ENCODE peak calls at places on chromosomes 6 and 20, in four cellular contexts. A, U, G and B are unnamed samples.

GRCh38 chr6:137909533-137909932 is 42.5 kb downstream of the TNFAIP3 start:
- DNase-seq in A (no peak), G (no peak), U (no peak), B (no peak)

GRCh38 chr6:119552016-119552415 is 202.5 kb upstream of the MAN1A1 start:
- DNase-seq in A (no peak), G (no peak), U (no peak), B (no peak)

GRCh38 chr6:33297406-33297955 is 1.3 kb downstream of the RGL2 start:
- DNase-seq in A (peak), U (peak), G (peak), B (peak)

GRCh38 chr20:49938173-49939163 is 2.3 kb downstream of the RNF114 start:
- DNase-seq in G (peak), A (peak), U (peak), B (no peak)

GRCh38 chr6:9204171-9204570 is 768.8 kb upstream of the SLC35B3 start:
- DNase-seq in A (no peak), G (no peak), U (no peak), B (no peak)

GRCh38 chr20:38125157-38126056 is 39.7 kb downstream of the TGM2 start:
- DNase-seq in G (peak), A (peak), U (peak), B (no peak)

GRCh38 chr6:39812853-39813533 is 20.8 kb downstream of the DAAM2 start:
- DNase-seq in G (no peak), A (no peak), U (no peak), B (no peak)

GRCh38 chr6:50030777-50031562 is 9.2 kb upstream of the DEFB110 start:
- DNase-seq in U (no peak), A (no peak), G (no peak), B (peak)

GRCh38 chr6:89562114-89562815 is 76.3 kb downstream of the LYRM2 start:
- DNase-seq in U (no peak), A (no peak), G (no peak), B (no peak)

GRCh38 chr20:23048283-23049200 is 930 bp downstream of the THBD start:
- DNase-seq in U (peak), A (peak), G (peak), B (no peak)

GRCh38 chr6:5672581-5673011 is 334.1 kb downstream of the NRN1 start:
- DNase-seq in U (no peak), G (no peak), A (no peak), B (no peak)

GRCh38 chr6:142846883-142847287 is 98.1 kb downstream of the HIVEP2 start:
- DNase-seq in U (no peak), G (no peak), A (no peak), B (no peak)

GRCh38 chr6:53461041-53461656 is 83.8 kb downstream of the GCLC start:
- DNase-seq in U (no peak), A (no peak), G (no peak), B (no peak)

GRCh38 chr6:82057846-82058554 is 189.5 kb downstream of the IBTK start:
- DNase-seq in U (no peak), A (no peak), G (no peak), B (no peak)

GRCh38 chr6:140979642-140980091 is 1153.1 kb upstream of the GJE1 start:
- DNase-seq in A (peak), U (no peak), G (no peak), B (no peak)

GRCh38 chr6:159174263-159174974 is 5.2 kb downstream of the FNDC1 start:
- DNase-seq in U (peak), A (peak), G (peak), B (peak)

GRCh38 chr6:26482338-26482737 is 17.8 kb upstream of the BTN1A1 start:
- DNase-seq in A (no peak), U (no peak), G (no peak), B (no peak)

GRCh38 chr6:32153252-32153834 is 598 bp upstream of the PPT2 start:
- DNase-seq in G (no peak), A (peak), U (peak), B (no peak)

GRCh38 chr6:158207452-158207788 is 39.3 kb downstream of the GTF2H5 start:
- DNase-seq in G (no peak), U (no peak), A (no peak), B (peak)

GRCh38 chr6:113595921-113596376 is 261.2 kb upstream of the MARCKS start:
- DNase-seq in U (no peak), G (no peak), A (no peak), B (no peak)

GRCh38 chr20:22586645-22587310 is 2.4 kb upstream of the FOXA2 start:
- DNase-seq in U (peak), A (no peak), G (peak), B (peak)

GRCh38 chr6:157428418-157429202 is 47.6 kb downstream of the ZDHHC14 start:
- DNase-seq in G (no peak), A (no peak), U (no peak), B (no peak)

GRCh38 chr6:56868687-56869086 is 86.2 kb upstream of the BEND6 start:
- DNase-seq in A (no peak), G (no peak), U (no peak), B (no peak)

GRCh38 chr6:123398072-123398471 is 238.7 kb downstream of the TRDN start:
- DNase-seq in G (no peak), A (no peak), U (no peak), B (no peak)

GRCh38 chr20:57261488-57262243 is 4.8 kb downstream of the BMP7 start:
- DNase-seq in U (no peak), G (no peak), A (no peak), B (no peak)

GRCh38 chr20:51551186-51551585 is 8.7 kb upstream of the NFATC2 start:
- DNase-seq in G (no peak), A (no peak), U (no peak), B (no peak)

GRCh38 chr6:166307082-166307980 is 861 bp downstream of the PRR18 start:
- DNase-seq in G (no peak), A (no peak), U (no peak), B (no peak)

GRCh38 chr6:125910518-125910917 is 46.1 kb upstream of the HINT3 start:
- DNase-seq in U (no peak), G (no peak), A (no peak), B (no peak)

GRCh38 chr6:104566411-104566810 is 293.3 kb downstream of the HACE1 start:
- DNase-seq in A (no peak), G (no peak), U (no peak), B (no peak)

GRCh38 chr20:39042279-39043150 is 80.4 kb downstream of the DHX35 start:
- DNase-seq in U (no peak), G (no peak), A (no peak), B (no peak)

GRCh38 chr6:394641-395289 is 3.2 kb downstream of the IRF4 start:
- DNase-seq in A (no peak), G (no peak), U (no peak), B (no peak)

GRCh38 chr6:156131221-156131903 is 645.8 kb upstream of the ARID1B start:
- DNase-seq in A (no peak), G (peak), U (no peak), B (no peak)

GRCh38 chr6:154370545-154370944 is 13.9 kb upstream of the IPCEF1 start:
- DNase-seq in A (no peak), G (peak), U (no peak), B (no peak)

GRCh38 chr6:170209354-170210025 is 81.4 kb downstream of the DLL1 start:
- DNase-seq in U (peak), G (no peak), A (peak), B (no peak)

GRCh38 chr6:28981391-28981832 is 23.7 kb downstream of the ZNF311 start:
- DNase-seq in G (peak), A (peak), U (peak), B (no peak)

DNA sequence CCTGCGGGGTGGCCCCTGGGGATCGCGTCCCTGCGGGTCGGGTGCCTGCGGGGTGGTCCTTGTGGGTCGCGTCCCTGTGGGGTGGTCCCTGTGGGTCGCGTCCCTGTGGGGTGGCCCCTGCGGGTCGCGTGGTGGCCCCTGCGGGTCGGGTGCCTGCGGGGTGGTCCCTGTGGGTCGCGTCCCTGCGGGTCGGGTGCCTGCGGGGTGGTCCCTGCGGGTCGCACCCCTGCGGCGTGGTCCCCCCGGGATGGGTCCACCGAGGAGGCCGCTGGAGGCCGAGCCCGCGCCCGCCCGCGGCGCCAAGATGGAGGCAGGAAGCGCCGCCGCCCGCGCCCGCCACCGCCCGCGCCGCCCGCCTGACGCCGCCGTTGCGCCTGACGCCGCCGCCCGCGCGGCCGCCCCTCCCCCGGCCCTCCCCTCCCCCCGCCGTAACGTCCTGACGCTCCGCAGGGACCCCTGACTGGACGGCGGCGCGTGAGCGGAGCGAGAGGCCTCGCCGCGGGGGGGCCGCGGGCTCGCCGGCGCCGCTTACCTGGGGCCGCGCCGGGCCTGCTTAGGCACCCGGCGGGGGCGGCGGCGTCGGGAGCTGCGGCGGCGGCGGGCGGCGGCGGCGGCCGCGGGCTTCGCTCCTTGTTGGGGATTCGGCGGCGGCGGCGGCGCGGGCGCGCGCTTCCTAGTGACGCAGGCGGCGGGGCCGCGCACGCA is at the start of gene GMEB2:
- DNase-seq in A (peak), U (peak), G (peak), B (peak)
- TF ChIP-seq POLR2A in A (peak), U (no peak), G (peak), B (peak)

DNA sequence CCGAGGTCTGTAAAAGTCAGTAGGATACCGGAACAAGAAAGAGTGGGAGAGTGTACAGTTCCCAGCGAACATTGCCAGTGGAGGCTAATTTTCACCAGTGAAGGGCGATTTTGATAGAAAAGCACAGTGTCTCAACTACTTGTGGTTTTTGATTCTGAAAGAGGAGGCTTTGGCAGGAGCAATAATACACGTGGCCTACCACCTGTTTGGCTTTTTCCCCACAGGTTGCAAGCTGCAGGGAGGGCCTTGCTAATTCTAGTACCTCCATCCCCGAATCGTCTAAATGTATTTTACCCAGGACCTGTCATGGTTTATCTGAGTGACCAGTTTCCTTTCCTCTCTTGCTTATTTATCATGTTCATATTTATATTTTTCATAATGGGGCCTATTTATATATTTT is 3.3 kb upstream of the EFCAB8 start:
- DNase-seq in U (no peak), G (no peak), A (no peak), B (no peak)
- TF ChIP-seq POLR2A in U (no peak), G (no peak), A (no peak), B (no peak)

GRCh38 chr6:41785254-41785653 is 2.2 kb upstream of the TOMM6 start:
- DNase-seq in U (peak), A (peak), G (no peak), B (no peak)

GRCh38 chr6:41785689-41786450 is 1.6 kb upstream of the TOMM6 start:
- DNase-seq in U (no peak), G (peak), A (no peak), B (no peak)

GRCh38 chr6:41787219-41787917 is at the start of gene TOMM6:
- DNase-seq in G (peak), A (peak), U (peak), B (peak)

GRCh38 chr6:41784581-41785171 is 2.8 kb upstream of the TOMM6 start:
- DNase-seq in A (no peak), U (peak), G (no peak), B (no peak)

GRCh38 chr6:41786451-41787218 is 859 bp upstream of the TOMM6 start:
- DNase-seq in U (peak), G (peak), A (peak), B (peak)
- TF ChIP-seq POLR2A in U (no peak), G (peak), A (peak), B (no peak)

GRCh38 chr6:43038727-43039126 is 14.9 kb downstream of the CUL7 start:
- DNase-seq in U (no peak), A (no peak), G (no peak), B (no peak)
- TF ChIP-seq POLR2A in U (no peak), A (no peak), G (no peak), B (no peak)

GRCh38 chr6:8070718-8071117 is 6.5 kb upstream of the BLOC1S5 start:
- DNase-seq in A (no peak), G (no peak), U (no peak), B (no peak)
- TF ChIP-seq POLR2A in A (no peak), G (no peak), U (no peak), B (no peak)

GRCh38 chr6:47241742-47242482 is 67.8 kb downstream of the TNFRSF21 start:
- DNase-seq in A (no peak), G (no peak), U (no peak), B (no peak)
- TF ChIP-seq POLR2A in A (no peak), G (no peak), U (no peak), B (no peak)

GRCh38 chr20:43511879-43512278 is 4.4 kb downstream of the L3MBTL1 start:
- DNase-seq in A (no peak), U (no peak), G (no peak), B (no peak)

GRCh38 chr20:43515628-43516027 is 8.1 kb downstream of the L3MBTL1 start:
- DNase-seq in A (no peak), U (no peak), G (no peak), B (no peak)

GRCh38 chr20:43513298-43514061 is 6.0 kb downstream of the L3MBTL1 start:
- DNase-seq in A (peak), U (no peak), G (no peak), B (no peak)

GRCh38 chr20:43516251-43516824 is 8.8 kb downstream of the L3MBTL1 start:
- DNase-seq in U (no peak), G (no peak), A (no peak), B (no peak)

DNA sequence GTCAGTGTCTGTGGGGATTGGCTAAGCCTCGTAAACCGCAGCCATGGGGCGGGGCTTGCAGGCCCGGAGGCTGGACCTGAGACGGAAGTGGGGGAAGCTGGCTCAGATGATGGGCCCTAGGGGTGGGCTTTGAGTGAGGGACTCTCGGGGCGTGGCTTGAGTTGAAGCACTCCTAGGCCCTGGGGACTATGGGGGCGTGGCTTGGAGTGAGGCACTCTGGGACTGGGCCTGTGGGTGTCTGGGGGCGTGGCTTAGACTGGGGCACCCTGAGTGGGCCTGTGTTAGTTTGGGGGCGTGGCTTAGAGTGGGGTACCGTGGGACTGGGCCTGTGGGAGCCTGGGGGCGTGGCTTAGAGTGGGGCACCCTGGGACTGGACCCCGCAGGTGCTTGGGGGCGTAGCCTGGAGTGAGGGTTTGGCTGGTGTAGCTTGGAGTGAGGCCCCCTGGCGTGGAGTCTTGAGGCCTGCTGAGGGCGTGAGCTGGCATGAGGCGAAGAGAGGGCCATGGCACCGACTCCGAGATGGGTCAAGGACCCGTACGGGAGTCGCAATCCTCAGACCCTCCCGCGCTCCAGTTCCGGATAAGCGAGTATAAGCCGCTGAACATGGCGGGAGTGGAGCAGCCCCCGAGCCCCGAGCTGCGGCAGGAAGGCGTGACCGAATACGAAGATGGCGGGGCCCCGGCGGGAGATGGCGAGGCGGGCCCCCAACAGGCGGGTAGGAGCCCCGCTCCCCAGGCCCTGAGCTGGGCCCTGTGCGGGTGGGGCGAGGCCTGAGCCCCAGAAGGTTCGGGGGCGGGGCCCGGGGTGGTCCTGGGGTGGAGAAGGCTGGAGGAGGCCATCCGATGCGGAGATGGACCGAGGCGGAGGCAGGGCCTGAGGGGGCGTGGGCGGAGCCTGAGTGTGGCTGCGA is 6.8 kb downstream of the L3MBTL1 start:
- DNase-seq in A (peak), G (peak), U (peak), B (peak)
- TF ChIP-seq POLR2A in A (no peak), G (peak), U (no peak), B (peak)

GRCh38 chr6:73653571-73654424 is at the start of gene SLC17A5:
- DNase-seq in A (peak), G (peak), U (peak), B (peak)
- TF ChIP-seq POLR2A in A (peak), G (peak), U (no peak), B (peak)

DNA sequence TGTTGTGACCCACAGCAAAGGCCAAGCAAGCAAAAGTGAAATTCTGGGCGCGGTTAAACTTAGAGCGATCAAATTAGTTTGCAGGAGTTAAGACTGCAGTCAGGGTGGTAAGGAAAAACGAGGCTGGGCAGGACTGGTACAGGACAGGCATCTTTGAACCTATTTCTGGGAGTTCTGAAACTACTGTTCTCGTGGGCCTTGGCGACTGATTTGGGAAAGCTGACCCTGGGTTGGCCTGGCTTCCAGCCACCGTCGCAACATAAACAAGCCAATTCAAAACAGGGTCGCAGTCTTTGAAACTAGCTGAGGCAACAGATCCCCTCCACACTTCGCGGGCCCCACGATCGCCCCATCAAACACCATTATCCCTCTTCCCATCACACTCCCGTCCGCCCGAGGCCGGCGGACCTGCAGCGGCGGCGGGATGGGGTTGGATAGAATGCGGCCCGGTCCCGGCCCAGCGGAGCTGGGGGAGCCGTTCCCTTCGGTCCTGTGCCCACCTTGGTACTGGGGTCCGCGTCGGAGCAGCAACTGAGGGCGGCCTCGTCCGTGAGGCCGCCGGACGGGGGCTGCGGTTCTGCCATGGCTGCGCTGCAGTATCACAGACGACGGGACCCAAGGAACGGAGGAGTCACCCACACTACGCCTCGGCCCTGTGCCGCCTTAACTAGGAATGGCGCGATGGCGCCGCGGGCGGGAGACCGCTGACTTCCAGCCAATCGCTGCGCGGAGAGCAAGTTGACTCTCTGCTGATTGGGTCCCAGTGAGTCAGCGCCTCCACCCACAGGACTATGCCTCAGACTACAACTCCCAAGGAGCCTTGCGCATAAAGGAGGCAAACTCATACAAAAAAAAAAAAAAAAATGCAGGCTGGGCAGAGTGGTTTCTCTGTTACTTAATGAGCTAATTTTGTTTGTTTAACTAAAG is at the start of gene GLO1:
- DNase-seq in A (peak), G (peak), U (peak), B (peak)
- TF ChIP-seq POLR2A in A (peak), G (peak), U (no peak), B (peak)